ENCODE peak calls at places on chromosomes 3 and 15, in five cellular contexts. X is breast epithelium, G is coronary artery, S is hepatocyte, V is sigmoid colon. T is an unnamed sample.

GRCh38 chr15:93286456-93286855 is 197.4 kb upstream of the RGMA start:
- DNase-seq in X (no peak), G (no peak), S (no peak), V (no peak), T (no peak)

GRCh38 chr15:67080900-67081431 is 15.6 kb downstream of the SMAD3 start:
- DNase-seq in X (no peak), G (no peak), S (no peak), V (peak), T (no peak)

GRCh38 chr3:189260556-189261493 is 89.1 kb downstream of the TPRG1 start:
- DNase-seq in X (peak), G (peak), S (peak), V (no peak), T (peak)

GRCh38 chr3:142850395-142851023 is 38.4 kb downstream of the PCOLCE2 start:
- DNase-seq in X (no peak), G (no peak), S (peak), V (no peak), T (peak)

GRCh38 chr3:193894121-193894863 is 241.7 kb upstream of the HES1 start:
- DNase-seq in X (no peak), G (no peak), S (no peak), V (no peak), T (no peak)

GRCh38 chr3:174325834-174326705 is 533.1 kb upstream of the NAALADL2 start:
- DNase-seq in X (no peak), G (no peak), S (no peak), V (no peak), T (no peak)

GRCh38 chr3:113104746-113105479 is 106.4 kb upstream of the BOC start:
- DNase-seq in X (no peak), G (no peak), S (no peak), V (peak), T (no peak)

GRCh38 chr15:68298336-68298735 is 20.8 kb downstream of the FEM1B start:
- DNase-seq in X (no peak), G (peak), S (no peak), V (no peak), T (peak)

GRCh38 chr3:191774485-191774884 is 313.5 kb downstream of the PYDC2 start:
- DNase-seq in X (no peak), G (no peak), S (peak), V (no peak), T (no peak)

GRCh38 chr3:79067734-79068133 is 700.1 kb downstream of the ROBO1 start:
- DNase-seq in X (no peak), G (no peak), S (no peak), V (no peak), T (no peak)

GRCh38 chr15:84749111-84749991 is 959 bp downstream of the ZNF592 start:
- DNase-seq in X (peak), G (peak), S (peak), V (peak), T (no peak)

GRCh38 chr15:78298983-78299301 is 467 bp downstream of the SKIC8 start:
- DNase-seq in X (no peak), G (no peak), S (peak), V (no peak), T (no peak)

GRCh38 chr3:101823525-101823924 is 25.8 kb upstream of the NFKBIZ start:
- DNase-seq in X (no peak), G (no peak), S (no peak), V (no peak), T (no peak)

GRCh38 chr3:128144512-128144911 is 8.8 kb upstream of the EEFSEC start:
- DNase-seq in X (no peak), G (no peak), S (no peak), V (no peak), T (no peak)

GRCh38 chr3:62493116-62493801 is 119.9 kb upstream of the FEZF2 start:
- DNase-seq in X (no peak), G (no peak), S (no peak), V (no peak), T (no peak)

GRCh38 chr15:26628879-26629529 is 143.9 kb downstream of the GABRB3 start:
- DNase-seq in X (peak), G (no peak), S (peak), V (no peak), T (no peak)

GRCh38 chr3:18740631-18741583 is 315.8 kb upstream of the SATB1 start:
- DNase-seq in X (no peak), G (no peak), S (no peak), V (no peak), T (no peak)

GRCh38 chr3:141858312-141858711 is 18.1 kb upstream of the ATP1B3 start:
- DNase-seq in X (no peak), G (no peak), S (no peak), V (no peak), T (no peak)

GRCh38 chr15:85770014-85770721 is 24.6 kb downstream of the KLHL25 start:
- DNase-seq in X (no peak), G (no peak), S (no peak), V (no peak), T (no peak)

GRCh38 chr3:37506968-37507535 is 332.7 kb upstream of the LRRFIP2 start:
- DNase-seq in X (no peak), G (no peak), S (peak), V (no peak), T (no peak)

GRCh38 chr15:31158858-31159569 is 57.5 kb upstream of the TRPM1 start:
- DNase-seq in X (no peak), G (no peak), S (peak), V (no peak), T (peak)

GRCh38 chr3:186105543-186105942 is 3.3 kb downstream of the ETV5 start:
- DNase-seq in X (no peak), G (no peak), S (no peak), V (no peak), T (no peak)

GRCh38 chr3:194548346-194549321 is 61.8 kb upstream of the ATP13A3 start:
- DNase-seq in X (no peak), G (no peak), S (peak), V (no peak), T (no peak)

GRCh38 chr3:128276151-128276445 is 122.8 kb downstream of the EEFSEC start:
- DNase-seq in X (no peak), G (peak), S (no peak), V (no peak), T (no peak)

GRCh38 chr3:197511130-197511529 is 44.6 kb downstream of the BDH1 start:
- DNase-seq in X (no peak), G (no peak), S (no peak), V (no peak), T (no peak)

GRCh38 chr3:197510642-197511018 is 45.1 kb downstream of the BDH1 start:
- DNase-seq in X (no peak), G (no peak), S (no peak), V (no peak), T (no peak)

GRCh38 chr3:197508511-197508910 is 47.3 kb downstream of the BDH1 start:
- DNase-seq in X (no peak), G (no peak), S (no peak), V (no peak), T (no peak)

GRCh38 chr3:197508051-197508451 is 47.7 kb downstream of the BDH1 start:
- DNase-seq in X (no peak), G (no peak), S (no peak), V (no peak), T (no peak)

DNA sequence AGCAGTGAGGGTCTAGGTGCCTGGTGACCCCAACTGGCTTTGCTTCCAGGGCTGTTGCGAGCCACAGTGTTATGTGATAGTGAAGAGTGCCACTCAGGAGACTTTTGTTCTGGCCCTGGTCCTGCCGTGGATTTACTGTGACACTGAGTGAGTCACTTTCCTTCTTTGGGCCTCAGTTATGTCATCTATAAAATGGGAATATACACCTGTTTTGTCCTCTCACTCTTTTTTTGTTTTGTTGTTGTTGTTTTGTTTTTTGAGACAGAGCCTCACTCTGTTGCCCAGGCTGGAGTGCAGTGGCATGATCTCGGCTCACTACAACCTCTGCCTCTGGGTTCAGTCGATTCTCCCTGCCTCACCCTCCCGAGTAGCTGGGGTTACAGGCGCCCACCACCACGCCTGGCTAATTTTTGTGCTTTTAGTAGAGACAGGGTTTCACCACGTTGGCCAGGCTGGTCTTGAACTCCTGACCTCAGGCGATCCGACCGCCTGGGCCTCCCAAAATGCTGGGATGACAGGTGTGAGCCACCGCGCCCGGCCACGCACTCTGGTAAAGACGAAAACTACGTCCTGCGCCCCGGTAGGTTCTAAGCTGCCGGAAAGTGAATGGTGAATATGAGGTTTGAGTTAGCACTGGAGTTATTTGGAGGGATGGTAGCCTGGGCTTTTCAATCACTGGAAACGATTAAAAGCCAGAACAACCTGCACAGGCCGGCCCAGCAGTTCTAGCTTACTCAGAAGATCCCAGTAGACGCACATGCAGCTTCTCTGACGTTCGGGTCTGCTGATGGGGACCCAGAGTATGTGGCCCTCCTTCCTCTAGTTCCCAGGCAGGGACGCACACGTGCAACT is 46.6 kb downstream of the BDH1 start:
- DNase-seq in X (no peak), G (no peak), S (no peak), V (no peak), T (no peak)
- H3K4me3 ChIP-seq in X (peak), G (peak), S (no peak), V (peak), T (peak)

GRCh38 chr15:77016321-77016695 is 21.4 kb downstream of the PSTPIP1 start:
- DNase-seq in X (no peak), G (no peak), S (no peak), V (no peak), T (no peak)

GRCh38 chr15:77018796-77019475 is 24.0 kb downstream of the PSTPIP1 start:
- DNase-seq in X (no peak), G (no peak), S (no peak), V (no peak), T (no peak)

GRCh38 chr15:77019476-77020331 is 24.8 kb downstream of the PSTPIP1 start:
- DNase-seq in X (no peak), G (no peak), S (no peak), V (no peak), T (no peak)

GRCh38 chr15:77017091-77017660 is 22.2 kb downstream of the PSTPIP1 start:
- DNase-seq in X (no peak), G (no peak), S (no peak), V (no peak), T (no peak)

GRCh38 chr15:77017761-77018720 is 23.1 kb downstream of the PSTPIP1 start:
- DNase-seq in X (no peak), G (no peak), S (no peak), V (no peak), T (no peak)
- TF ChIP-seq CTCF in X (no peak), G (no peak), S (no peak), V (no peak), T (no peak)

DNA sequence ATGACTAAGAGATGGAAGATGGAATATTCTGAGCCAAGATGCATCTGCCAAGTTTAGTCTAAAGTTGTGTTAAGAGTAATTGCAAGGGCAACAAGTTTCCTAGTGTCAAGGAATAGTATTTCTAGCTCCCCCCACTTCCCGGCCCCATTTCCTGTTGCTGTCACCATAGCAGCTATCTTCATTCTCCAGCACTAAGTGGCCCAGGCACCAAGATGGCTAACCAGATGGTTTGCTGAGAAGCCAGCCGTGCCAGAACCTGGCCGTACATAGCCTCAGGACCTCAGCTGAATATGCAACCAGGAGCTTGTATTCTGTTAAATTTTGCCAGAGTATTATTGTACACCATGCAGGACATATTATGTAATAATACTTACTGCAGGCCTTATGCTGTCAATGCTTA is 108.8 kb upstream of the UMPS start:
- DNase-seq in X (no peak), G (no peak), S (no peak), V (no peak), T (no peak)
- H3K27ac ChIP-seq in X (no peak), G (no peak), S (no peak), V (no peak), T (no peak)

DNA sequence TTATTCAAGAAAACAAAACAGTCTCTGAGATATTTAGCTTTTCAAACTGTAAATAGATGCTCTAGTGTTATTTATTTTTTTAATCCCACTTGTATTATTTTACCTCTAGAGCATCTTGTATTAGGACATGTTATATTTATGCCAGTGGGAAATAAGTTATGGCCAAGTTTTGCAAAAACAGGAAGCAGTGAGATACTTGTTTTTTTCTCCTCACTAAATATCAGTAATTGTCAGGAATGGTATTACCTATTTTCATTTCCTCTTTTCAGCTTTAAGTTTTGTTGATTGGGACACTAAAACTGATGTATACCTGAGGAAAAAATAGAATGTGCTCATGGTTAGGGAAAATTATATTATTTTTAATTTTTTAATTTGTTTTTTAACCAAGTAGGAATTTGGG is 8.6 kb upstream of the IL20RB start:
- DNase-seq in X (no peak), G (no peak), S (no peak), V (no peak), T (no peak)
- H3K4me3 ChIP-seq in X (no peak), G (no peak), S (no peak), V (no peak), T (no peak)

GRCh38 chr3:183490211-183490601 is 61.8 kb upstream of the MCF2L2 start:
- DNase-seq in X (no peak), G (no peak), S (no peak), V (no peak), T (no peak)
- TF ChIP-seq CTCF in X (no peak), G (no peak), S (no peak), V (no peak), T (no peak)

GRCh38 chr15:70152070-70152480 is 54.4 kb upstream of the TLE3 start:
- DNase-seq in X (no peak), G (no peak), S (no peak), V (peak), T (no peak)
- H3K27ac ChIP-seq in X (no peak), G (peak), S (no peak), V (peak), T (no peak)

DNA sequence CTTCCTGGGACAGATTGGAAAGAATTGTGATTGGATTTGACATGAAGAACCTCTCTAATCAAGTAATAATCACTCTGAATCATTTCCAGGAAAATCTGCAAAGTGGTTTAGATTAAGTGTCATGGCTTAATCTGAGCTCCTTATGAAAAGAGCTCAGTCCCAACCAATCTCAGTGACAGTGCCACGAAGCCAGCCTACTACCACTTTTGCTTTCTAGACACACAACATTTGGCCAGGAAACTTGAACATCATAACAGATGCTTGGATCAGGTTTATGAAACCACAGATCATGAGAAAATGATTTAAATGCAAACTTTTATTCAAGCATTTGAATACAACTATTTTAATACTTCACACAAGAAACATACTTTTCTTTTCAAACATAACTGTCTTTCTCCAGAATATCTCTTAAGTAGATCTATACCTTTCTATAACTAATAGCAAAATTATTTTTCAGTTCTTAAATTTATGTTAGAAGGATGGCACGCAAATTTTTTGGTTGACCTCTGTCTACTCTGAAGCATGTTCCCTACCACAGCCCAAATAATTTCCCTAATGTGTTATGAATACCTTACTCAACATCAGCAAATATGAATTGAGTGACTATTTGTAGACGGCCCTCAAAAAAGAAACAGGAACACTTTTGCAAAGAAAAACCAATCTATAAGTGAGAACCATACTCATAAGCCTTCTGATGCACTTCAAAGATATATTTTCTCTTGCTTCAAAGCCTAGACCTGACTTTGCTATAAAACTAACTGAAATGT is 495.0 kb upstream of the ZNF385D start:
- DNase-seq in X (no peak), G (no peak), S (no peak), V (no peak), T (no peak)
- H3K4me3 ChIP-seq in X (no peak), G (no peak), S (no peak), V (no peak), T (no peak)

GRCh38 chr3:65751123-65751700 is 287.5 kb downstream of the MAGI1 start:
- DNase-seq in X (no peak), G (no peak), S (peak), V (no peak), T (no peak)
- TF ChIP-seq CTCF in X (no peak), G (peak), S (peak), V (peak), T (peak)

GRCh38 chr3:197507541-197507940 is 48.2 kb downstream of the BDH1 start:
- DNase-seq in X (no peak), G (no peak), S (no peak), V (no peak), T (no peak)
- H3K27ac ChIP-seq in X (no peak), G (no peak), S (no peak), V (no peak), T (no peak)